ENCODE peak calls at places on chromosomes 16 and 17, in six cellular contexts. P, R, N, O, C and T are unnamed samples.

GRCh38 chr17:12421077-12421476 is 244.6 kb upstream of the MYOCD start:
- DNase-seq in P (no peak), R (no peak), N (no peak), O (no peak), C (no peak), T (no peak)

GRCh38 chr17:43664096-43664495 is 2.4 kb upstream of the MEOX1 start:
- DNase-seq in P (no peak), R (no peak), N (no peak), O (no peak), C (no peak), T (no peak)

GRCh38 chr17:77737442-77738265 is 220.8 kb upstream of the TNRC6C start:
- DNase-seq in P (peak; percentile 16), R (no peak), N (no peak), O (no peak), C (no peak), T (no peak)

GRCh38 chr17:10130733-10131132 is 67.7 kb downstream of the GAS7 start:
- DNase-seq in P (no peak), R (no peak), N (no peak), O (no peak), C (peak; percentile 39), T (no peak)

GRCh38 chr17:7083592-7083991 is 3.5 kb upstream of the CLEC10A start:
- DNase-seq in P (no peak), R (no peak), N (no peak), O (no peak), C (peak; percentile 27), T (no peak)

GRCh38 chr16:56263711-56264608 is 72.7 kb downstream of the GNAO1 start:
- DNase-seq in P (no peak), R (no peak), N (no peak), O (peak; percentile 37), C (no peak), T (no peak)

GRCh38 chr16:85430523-85431381 is 182.4 kb upstream of the GSE1 start:
- DNase-seq in P (no peak), R (no peak), N (no peak), O (no peak), C (no peak), T (no peak)

GRCh38 chr17:83199500-83200201 is 120.2 kb downstream of the METRNL start:
- DNase-seq in P (peak; percentile 51), R (peak; percentile 54), N (peak; percentile 32), O (no peak), C (peak; percentile 91), T (no peak)

GRCh38 chr16:1777375-1778199 is 4.7 kb upstream of the MRPS34 start:
- DNase-seq in P (no peak), R (no peak), N (no peak), O (no peak), C (no peak), T (no peak)

GRCh38 chr17:63039342-63039741 is 73.3 kb downstream of the TANC2 start:
- DNase-seq in P (no peak), R (no peak), N (no peak), O (no peak), C (no peak), T (no peak)

GRCh38 chr16:85863384-85863774 is 35.6 kb upstream of the IRF8 start:
- DNase-seq in P (no peak), R (no peak), N (no peak), O (no peak), C (peak; percentile 22), T (no peak)

GRCh38 chr16:48053346-48053745 is 102.4 kb downstream of the ABCC12 start:
- DNase-seq in P (no peak), R (no peak), N (no peak), O (no peak), C (peak; percentile 14), T (no peak)

GRCh38 chr16:13638218-13638617 is 281.7 kb upstream of the ERCC4 start:
- DNase-seq in P (no peak), R (no peak), N (no peak), O (no peak), C (no peak), T (no peak)

GRCh38 chr17:8125196-8125946 is 1.5 kb upstream of the HES7 start:
- DNase-seq in P (peak; percentile 83), R (peak; percentile 78), N (peak; percentile 92), O (peak; percentile 69), C (peak; percentile 66), T (no peak)

GRCh38 chr16:82639263-82639662 is 12.5 kb downstream of the CDH13 start:
- DNase-seq in P (no peak), R (no peak), N (no peak), O (no peak), C (no peak), T (no peak)

GRCh38 chr16:22235839-22236745 is 30.0 kb downstream of the EEF2K start:
- DNase-seq in P (no peak), R (no peak), N (no peak), O (no peak), C (peak; percentile 43), T (no peak)

GRCh38 chr17:43759836-43760235 is 1.2 kb upstream of the SOST start:
- DNase-seq in P (no peak), R (no peak), N (no peak), O (no peak), C (no peak), T (no peak)

GRCh38 chr16:57185446-57185944 is 344 bp downstream of the PSME3IP1 start:
- DNase-seq in P (peak; percentile 53), R (no peak), N (no peak), O (peak; percentile 61), C (peak; percentile 89), T (no peak)

GRCh38 chr17:45370949-45371413 is 54.2 kb upstream of the MAP3K14 start:
- DNase-seq in P (no peak), R (no peak), N (no peak), O (no peak), C (peak; percentile 19), T (no peak)

GRCh38 chr17:49450735-49451134 is 36.1 kb upstream of the PHB1 start:
- DNase-seq in P (no peak), R (no peak), N (no peak), O (no peak), C (peak; percentile 85), T (no peak)

GRCh38 chr17:39739885-39740356 is 2.2 kb downstream of the GRB7 start:
- DNase-seq in P (no peak), R (no peak), N (no peak), O (no peak), C (peak; percentile 29), T (no peak)

GRCh38 chr16:12685806-12686205 is 117.9 kb downstream of the CPPED1 start:
- DNase-seq in P (no peak), R (no peak), N (no peak), O (no peak), C (no peak), T (no peak)

GRCh38 chr17:79223471-79223870 is 148.8 kb downstream of the ENGASE start:
- DNase-seq in P (no peak), R (no peak), N (no peak), O (no peak), C (no peak), T (no peak)

GRCh38 chr16:69118994-69119393 is 13.4 kb downstream of the CHTF8 start:
- DNase-seq in P (no peak), R (no peak), N (no peak), O (no peak), C (no peak), T (no peak)

GRCh38 chr16:3745751-3746355 is 28.5 kb upstream of the TRAP1 start:
- DNase-seq in P (no peak), R (no peak), N (no peak), O (no peak), C (peak; percentile 14), T (no peak)

GRCh38 chr17:67635688-67636087 is 82.0 kb upstream of the NOL11 start:
- DNase-seq in P (no peak), R (no peak), N (no peak), O (no peak), C (no peak), T (no peak)

GRCh38 chr16:50841081-50841886 is 99.4 kb downstream of the CYLD start:
- DNase-seq in P (no peak), R (no peak), N (peak; percentile 4), O (no peak), C (peak; percentile 13), T (no peak)

GRCh38 chr16:3490911-3491629 is 4.2 kb downstream of the C16orf90 start:
- DNase-seq in P (peak; percentile 57), R (no peak), N (no peak), O (no peak), C (no peak), T (no peak)

GRCh38 chr16:2042666-2043295 is 4.9 kb downstream of the NTHL1 start:
- DNase-seq in P (no peak), R (no peak), N (no peak), O (no peak), C (no peak), T (no peak)

GRCh38 chr17:45270828-45271418 is 9.0 kb upstream of the SPATA32 start:
- DNase-seq in P (no peak), R (peak; percentile 24), N (peak; percentile 16), O (no peak), C (peak; percentile 28), T (no peak)

GRCh38 chr17:67003231-67003630 is 38.7 kb downstream of the CACNG4 start:
- DNase-seq in P (no peak), R (no peak), N (no peak), O (no peak), C (no peak), T (no peak)

GRCh38 chr17:33910200-33910857 is 344.8 kb upstream of the CCL2 start:
- DNase-seq in P (no peak), R (no peak), N (no peak), O (no peak), C (no peak), T (no peak)

GRCh38 chr16:67241008-67241900 is 6.0 kb downstream of the FHOD1 start:
- DNase-seq in P (peak; percentile 91), R (no peak), N (no peak), O (no peak), C (peak; percentile 92), T (no peak)